ENCODE peak calls at places on chromosomes 13 and 19, in ten cellular contexts. T is stimulated activated CD4-positive, alpha-beta T cell treated with anti-CD3 and anti-CD28 coated beads, Interleukin-1b, Interleukin-23, amount 100 ng/mL, for 24 hours; X is fibroblast of pulmonary artery; R is uterus; N is NCI-H446 treated with DMSO at 0.1 percent for 48 hours; V is right lobe of liver; W is ACHN; K is NB4; A is anterior cingulate cortex; Q is effector CD4-positive, alpha-beta T cell. D is an unnamed sample.

GRCh38 chr13:44219808-44220544 is 153.6 kb upstream of the SERP2 start:
- DNase-seq in V (no peak), K (no peak), R (no peak), N (peak), A (no peak), W (no peak), T (no peak), X (peak), Q (no peak), D (peak)

GRCh38 chr13:102774596-102775375 is 1.2 kb upstream of the TEX30 start:
- DNase-seq in X (no peak), V (no peak), N (no peak), T (no peak), Q (no peak), K (peak), A (no peak), R (no peak), W (no peak), D (no peak)

GRCh38 chr13:43145556-43145955 is 122.2 kb downstream of the DNAJC15 start:
- DNase-seq in R (no peak), A (no peak), K (no peak), N (no peak), X (no peak), W (no peak), T (no peak), V (no peak), Q (no peak), D (no peak)

GRCh38 chr13:31044658-31045620 is 112.5 kb downstream of the TEX26 start:
- DNase-seq in T (no peak), V (no peak), W (peak), Q (no peak), R (no peak), X (no peak), A (no peak), N (no peak), K (no peak), D (no peak)

GRCh38 chr13:19881641-19882040 is 18.2 kb upstream of the ZMYM5 start:
- DNase-seq in Q (no peak), A (no peak), X (no peak), R (no peak), W (no peak), N (no peak), V (no peak), K (no peak), T (no peak), D (no peak)

GRCh38 chr13:32829676-32830091 is 186.5 kb upstream of the KL start:
- DNase-seq in N (no peak), T (no peak), W (peak), V (no peak), K (no peak), X (peak), A (no peak), Q (no peak), R (no peak), D (peak)

GRCh38 chr19:17871878-17872250 is at the start of gene SLC5A5:
- DNase-seq in K (peak), N (no peak), W (no peak), T (no peak), R (no peak), X (no peak), A (no peak), V (no peak), Q (no peak), D (no peak)

GRCh38 chr13:107976628-107977027 is 238.7 kb downstream of the LIG4 start:
- DNase-seq in T (no peak), K (no peak), A (no peak), Q (no peak), R (no peak), V (no peak), X (no peak), W (no peak), N (no peak), D (no peak)

GRCh38 chr13:34833562-34834182 is 108.4 kb upstream of the NBEA start:
- DNase-seq in V (no peak), N (no peak), K (peak), W (peak), T (no peak), X (peak), Q (no peak), A (no peak), R (no peak), D (peak)

GRCh38 chr19:41437944-41438574 is 1.7 kb downstream of the DMAC2 start:
- DNase-seq in W (no peak), T (no peak), A (no peak), K (no peak), Q (no peak), R (no peak), X (no peak), N (no peak), V (peak), D (no peak)